ENCODE peak calls at places on chromosomes 6 and 20, in ten cellular contexts. One of them, this sample, is unnamed.

GRCh38 chr6:34143884-34144580 is 1.9 kb downstream of the GRM4 start:
- DNase-seq in tibial nerve: no peak
- DNase-seq in A549: peak; percentile 40
- DNase-seq in ovary: peak; percentile 43
- DNase-seq in adrenal gland: no peak
- DNase-seq in K562: peak; percentile 90
- DNase-seq in esophagus squamous epithelium: no peak
- DNase-seq in stomach: no peak
- DNase-seq in IMR-90: no peak
- DNase-seq in suprapubic skin: no peak
- DNase-seq in this sample: peak; percentile 54

GRCh38 chr6:166010136-166010535 is 157.5 kb downstream of the TBXT start:
- DNase-seq in tibial nerve: no peak
- DNase-seq in A549: no peak
- DNase-seq in ovary: no peak
- DNase-seq in adrenal gland: no peak
- DNase-seq in K562: no peak
- DNase-seq in esophagus squamous epithelium: no peak
- DNase-seq in stomach: no peak
- DNase-seq in IMR-90: no peak
- DNase-seq in suprapubic skin: no peak
- DNase-seq in this sample: no peak

GRCh38 chr6:129671442-129672344 is 38.3 kb downstream of the ARHGAP18 start:
- DNase-seq in tibial nerve: no peak
- DNase-seq in A549: no peak
- DNase-seq in ovary: no peak
- DNase-seq in adrenal gland: no peak
- DNase-seq in K562: peak; percentile 43
- DNase-seq in esophagus squamous epithelium: no peak
- DNase-seq in stomach: no peak
- DNase-seq in IMR-90: no peak
- DNase-seq in suprapubic skin: no peak
- DNase-seq in this sample: no peak

GRCh38 chr6:164133095-164133494 is 718.6 kb downstream of the QKI start:
- DNase-seq in tibial nerve: no peak
- DNase-seq in A549: no peak
- DNase-seq in ovary: no peak
- DNase-seq in adrenal gland: no peak
- DNase-seq in K562: no peak
- DNase-seq in esophagus squamous epithelium: no peak
- DNase-seq in stomach: no peak
- DNase-seq in IMR-90: no peak
- DNase-seq in suprapubic skin: no peak
- DNase-seq in this sample: no peak

GRCh38 chr20:1566701-1567100 is 9.2 kb upstream of the SIRPD start:
- DNase-seq in tibial nerve: no peak
- DNase-seq in A549: no peak
- DNase-seq in ovary: no peak
- DNase-seq in adrenal gland: no peak
- DNase-seq in K562: no peak
- DNase-seq in esophagus squamous epithelium: no peak
- DNase-seq in stomach: no peak
- DNase-seq in IMR-90: peak; percentile 0
- DNase-seq in suprapubic skin: no peak
- DNase-seq in this sample: no peak

GRCh38 chr20:49303211-49303610 is 25.4 kb upstream of the ZNFX1 start:
- DNase-seq in tibial nerve: no peak
- DNase-seq in A549: no peak
- DNase-seq in ovary: no peak
- DNase-seq in adrenal gland: no peak
- DNase-seq in K562: no peak
- DNase-seq in esophagus squamous epithelium: no peak
- DNase-seq in stomach: no peak
- DNase-seq in IMR-90: no peak
- DNase-seq in suprapubic skin: no peak
- DNase-seq in this sample: no peak

GRCh38 chr6:151443911-151444621 is 7.9 kb downstream of the RMND1 start:
- DNase-seq in tibial nerve: no peak
- DNase-seq in A549: no peak
- DNase-seq in ovary: no peak
- DNase-seq in adrenal gland: no peak
- DNase-seq in K562: no peak
- DNase-seq in esophagus squamous epithelium: no peak
- DNase-seq in stomach: no peak
- DNase-seq in IMR-90: no peak
- DNase-seq in suprapubic skin: no peak
- DNase-seq in this sample: no peak

GRCh38 chr6:130713144-130713543 is 114.1 kb upstream of the SMLR1 start:
- DNase-seq in tibial nerve: no peak
- DNase-seq in A549: no peak
- DNase-seq in ovary: no peak
- DNase-seq in adrenal gland: no peak
- DNase-seq in K562: no peak
- DNase-seq in esophagus squamous epithelium: no peak
- DNase-seq in stomach: no peak
- DNase-seq in IMR-90: no peak
- DNase-seq in suprapubic skin: no peak
- DNase-seq in this sample: no peak

GRCh38 chr6:159926542-159927203 is 35.9 kb downstream of the MAS1 start:
- DNase-seq in tibial nerve: no peak
- DNase-seq in A549: no peak
- DNase-seq in ovary: no peak
- DNase-seq in adrenal gland: no peak
- DNase-seq in K562: no peak
- DNase-seq in esophagus squamous epithelium: no peak
- DNase-seq in stomach: no peak
- DNase-seq in IMR-90: no peak
- DNase-seq in suprapubic skin: no peak
- DNase-seq in this sample: no peak

GRCh38 chr6:125513978-125514377 is 212.2 kb upstream of the HDDC2 start:
- DNase-seq in tibial nerve: no peak
- DNase-seq in A549: no peak
- DNase-seq in ovary: no peak
- DNase-seq in adrenal gland: no peak
- DNase-seq in K562: no peak
- DNase-seq in esophagus squamous epithelium: no peak
- DNase-seq in stomach: no peak
- DNase-seq in IMR-90: no peak
- DNase-seq in suprapubic skin: no peak
- DNase-seq in this sample: no peak

GRCh38 chr6:42453027-42453648 is 1.4 kb upstream of the TRERF1 start:
- DNase-seq in tibial nerve: peak; percentile 70
- DNase-seq in A549: peak; percentile 62
- DNase-seq in ovary: peak; percentile 91
- DNase-seq in adrenal gland: peak; percentile 93
- DNase-seq in K562: peak; percentile 86
- DNase-seq in esophagus squamous epithelium: no peak
- DNase-seq in stomach: peak; percentile 85
- DNase-seq in IMR-90: peak; percentile 90
- DNase-seq in suprapubic skin: peak; percentile 90
- DNase-seq in this sample: peak; percentile 93

GRCh38 chr6:157800420-157801237 is 22.4 kb upstream of the SNX9 start:
- DNase-seq in tibial nerve: no peak
- DNase-seq in A549: no peak
- DNase-seq in ovary: no peak
- DNase-seq in adrenal gland: no peak
- DNase-seq in K562: no peak
- DNase-seq in esophagus squamous epithelium: no peak
- DNase-seq in stomach: no peak
- DNase-seq in IMR-90: peak; percentile 86
- DNase-seq in suprapubic skin: no peak
- DNase-seq in this sample: no peak

GRCh38 chr20:57266251-57267157 is at the start of gene BMP7:
- DNase-seq in tibial nerve: peak; percentile 17
- DNase-seq in A549: no peak
- DNase-seq in ovary: no peak
- DNase-seq in adrenal gland: no peak
- DNase-seq in K562: no peak
- DNase-seq in esophagus squamous epithelium: no peak
- DNase-seq in stomach: no peak
- DNase-seq in IMR-90: no peak
- DNase-seq in suprapubic skin: peak; percentile 66
- DNase-seq in this sample: no peak

GRCh38 chr6:32967151-32968091 is 973 bp upstream of the BRD2 start:
- DNase-seq in tibial nerve: no peak
- DNase-seq in A549: no peak
- DNase-seq in ovary: no peak
- DNase-seq in adrenal gland: no peak
- DNase-seq in K562: peak; percentile 52
- DNase-seq in esophagus squamous epithelium: no peak
- DNase-seq in stomach: no peak
- DNase-seq in IMR-90: peak; percentile 49
- DNase-seq in suprapubic skin: no peak
- DNase-seq in this sample: no peak

GRCh38 chr20:43379239-43379917 is 78.3 kb upstream of the SRSF6 start:
- DNase-seq in tibial nerve: no peak
- DNase-seq in A549: peak; percentile 36
- DNase-seq in ovary: no peak
- DNase-seq in adrenal gland: no peak
- DNase-seq in K562: no peak
- DNase-seq in esophagus squamous epithelium: no peak
- DNase-seq in stomach: no peak
- DNase-seq in IMR-90: peak; percentile 96
- DNase-seq in suprapubic skin: no peak
- DNase-seq in this sample: no peak

GRCh38 chr6:55011034-55011433 is 163.3 kb upstream of the HCRTR2 start:
- DNase-seq in tibial nerve: no peak
- DNase-seq in A549: no peak
- DNase-seq in ovary: no peak
- DNase-seq in adrenal gland: no peak
- DNase-seq in K562: no peak
- DNase-seq in esophagus squamous epithelium: no peak
- DNase-seq in stomach: no peak
- DNase-seq in IMR-90: no peak
- DNase-seq in suprapubic skin: no peak
- DNase-seq in this sample: no peak

GRCh38 chr6:160139420-160139851 is 17.8 kb downstream of the SLC22A1 start:
- DNase-seq in tibial nerve: no peak
- DNase-seq in A549: peak; percentile 65
- DNase-seq in ovary: peak; percentile 62
- DNase-seq in adrenal gland: peak; percentile 61
- DNase-seq in K562: no peak
- DNase-seq in esophagus squamous epithelium: no peak
- DNase-seq in stomach: no peak
- DNase-seq in IMR-90: peak; percentile 92
- DNase-seq in suprapubic skin: no peak
- DNase-seq in this sample: no peak

GRCh38 chr20:60481742-60482133 is 523.5 kb downstream of the CDH26 start:
- DNase-seq in tibial nerve: no peak
- DNase-seq in A549: no peak
- DNase-seq in ovary: no peak
- DNase-seq in adrenal gland: no peak
- DNase-seq in K562: no peak
- DNase-seq in esophagus squamous epithelium: no peak
- DNase-seq in stomach: no peak
- DNase-seq in IMR-90: no peak
- DNase-seq in suprapubic skin: no peak
- DNase-seq in this sample: no peak
- H3K4me1 ChIP-seq in tibial nerve: no peaks in the 10 kb centered on the region
- H3K4me1 ChIP-seq in A549: no peaks in the 10 kb centered on the region
- H3K4me1 ChIP-seq in ovary: no peaks in the 10 kb centered on the region
- H3K4me1 ChIP-seq in adrenal gland: no peaks in the 10 kb centered on the region
- H3K4me1 ChIP-seq in K562: no peaks in the 10 kb centered on the region
- H3K4me1 ChIP-seq in esophagus squamous epithelium: no peaks in the 10 kb centered on the region
- H3K4me1 ChIP-seq in stomach: no peaks in the 10 kb centered on the region
- H3K4me1 ChIP-seq in IMR-90: no peaks in the 10 kb centered on the region
- H3K4me1 ChIP-seq in suprapubic skin: no peaks in the 10 kb centered on the region
- H3K4me1 ChIP-seq in this sample: no peaks in the 10 kb centered on the region

GRCh38 chr6:29632789-29633531 is at the start of gene GABBR1:
- DNase-seq in tibial nerve: peak; percentile 77
- DNase-seq in A549: peak; percentile 86
- DNase-seq in ovary: peak; percentile 90
- DNase-seq in adrenal gland: peak; percentile 92
- DNase-seq in K562: peak; percentile 98
- DNase-seq in esophagus squamous epithelium: no peak
- DNase-seq in stomach: peak; percentile 85
- DNase-seq in IMR-90: peak; percentile 79
- DNase-seq in suprapubic skin: peak; percentile 94
- DNase-seq in this sample: peak; percentile 91
- TF ChIP-seq POLR2A in tibial nerve: peak; percentile 71
- TF ChIP-seq POLR2A in A549: peak; percentile 54
- TF ChIP-seq POLR2A in ovary: peak; percentile 39
- TF ChIP-seq POLR2A in adrenal gland: no peak
- TF ChIP-seq POLR2A in K562: peak; percentile 60
- TF ChIP-seq POLR2A in esophagus squamous epithelium: peak; percentile 11
- TF ChIP-seq POLR2A in stomach: no peak
- TF ChIP-seq POLR2A in IMR-90: no peak
- TF ChIP-seq POLR2A in suprapubic skin: no peak
- TF ChIP-seq POLR2A in this sample: peak; percentile 73

GRCh38 chr20:47359533-47360206 is 3.2 kb upstream of the ZMYND8 start:
- DNase-seq in tibial nerve: no peak
- DNase-seq in A549: no peak
- DNase-seq in ovary: no peak
- DNase-seq in adrenal gland: no peak
- DNase-seq in K562: no peak
- DNase-seq in esophagus squamous epithelium: no peak
- DNase-seq in stomach: no peak
- DNase-seq in IMR-90: no peak
- DNase-seq in suprapubic skin: no peak
- DNase-seq in this sample: no peak

GRCh38 chr20:47362361-47363219 is 6.1 kb upstream of the ZMYND8 start:
- DNase-seq in tibial nerve: no peak
- DNase-seq in A549: no peak
- DNase-seq in ovary: no peak
- DNase-seq in adrenal gland: no peak
- DNase-seq in K562: no peak
- DNase-seq in esophagus squamous epithelium: no peak
- DNase-seq in stomach: no peak
- DNase-seq in IMR-90: no peak
- DNase-seq in suprapubic skin: no peak
- DNase-seq in this sample: no peak

GRCh38 chr20:47360489-47361267 is 4.2 kb upstream of the ZMYND8 start:
- DNase-seq in tibial nerve: peak; percentile 78
- DNase-seq in A549: peak; percentile 51
- DNase-seq in ovary: peak; percentile 91
- DNase-seq in adrenal gland: peak; percentile 93
- DNase-seq in K562: peak; percentile 86
- DNase-seq in esophagus squamous epithelium: peak; percentile 16
- DNase-seq in stomach: peak; percentile 86
- DNase-seq in IMR-90: peak; percentile 98
- DNase-seq in suprapubic skin: peak; percentile 89
- DNase-seq in this sample: peak; percentile 93

GRCh38 chr20:47360207-47360488 is 3.6 kb upstream of the ZMYND8 start:
- DNase-seq in tibial nerve: no peak
- DNase-seq in A549: peak; percentile 43
- DNase-seq in ovary: no peak
- DNase-seq in adrenal gland: peak; percentile 35
- DNase-seq in K562: no peak
- DNase-seq in esophagus squamous epithelium: no peak
- DNase-seq in stomach: peak; percentile 54
- DNase-seq in IMR-90: peak; percentile 64
- DNase-seq in suprapubic skin: peak; percentile 79
- DNase-seq in this sample: no peak

GRCh38 chr20:47361268-47361665 is 4.8 kb upstream of the ZMYND8 start:
- DNase-seq in tibial nerve: no peak
- DNase-seq in A549: no peak
- DNase-seq in ovary: no peak
- DNase-seq in adrenal gland: no peak
- DNase-seq in K562: no peak
- DNase-seq in esophagus squamous epithelium: no peak
- DNase-seq in stomach: no peak
- DNase-seq in IMR-90: no peak
- DNase-seq in suprapubic skin: no peak
- DNase-seq in this sample: no peak
- H3K4me1 ChIP-seq in tibial nerve: peaks cover 62% of the 10 kb centered on the region
- H3K4me1 ChIP-seq in A549: peaks cover 67% of the 10 kb centered on the region
- H3K4me1 ChIP-seq in ovary: peaks cover 33% of the 10 kb centered on the region
- H3K4me1 ChIP-seq in adrenal gland: peaks cover 57% of the 10 kb centered on the region
- H3K4me1 ChIP-seq in K562: peaks cover 69% of the 10 kb centered on the region
- H3K4me1 ChIP-seq in esophagus squamous epithelium: peaks cover 61% of the 10 kb centered on the region
- H3K4me1 ChIP-seq in stomach: peaks cover 61% of the 10 kb centered on the region
- H3K4me1 ChIP-seq in IMR-90: peaks cover 42% of the 10 kb centered on the region
- H3K4me1 ChIP-seq in suprapubic skin: peaks cover 61% of the 10 kb centered on the region
- H3K4me1 ChIP-seq in this sample: peaks cover 64% of the 10 kb centered on the region

GRCh38 chr6:145734486-145735355 is 599 bp downstream of the EPM2A start:
- DNase-seq in tibial nerve: peak; percentile 65
- DNase-seq in A549: peak; percentile 51
- DNase-seq in ovary: peak; percentile 92
- DNase-seq in adrenal gland: peak; percentile 90
- DNase-seq in K562: peak; percentile 82
- DNase-seq in esophagus squamous epithelium: peak; percentile 28
- DNase-seq in stomach: peak; percentile 87
- DNase-seq in IMR-90: peak; percentile 85
- DNase-seq in suprapubic skin: peak; percentile 91
- DNase-seq in this sample: peak; percentile 91
- TF ChIP-seq POLR2A in tibial nerve: peak; percentile 38
- TF ChIP-seq POLR2A in A549: peak; percentile 51
- TF ChIP-seq POLR2A in ovary: peak; percentile 57
- TF ChIP-seq POLR2A in adrenal gland: peak; percentile 57
- TF ChIP-seq POLR2A in K562: peak; percentile 87
- TF ChIP-seq POLR2A in esophagus squamous epithelium: peak; percentile 59
- TF ChIP-seq POLR2A in stomach: no peak
- TF ChIP-seq POLR2A in IMR-90: peak; percentile 87
- TF ChIP-seq POLR2A in suprapubic skin: no peak
- TF ChIP-seq POLR2A in this sample: peak; percentile 67